ENCODE peak calls at places on chromosomes 16 and 17, in eight cellular contexts. F is PC-3; X is esophagus squamous epithelium; O is IMR-90; N is fibroblast of the aortic adventitia; I is BJ; M is CD8-positive, alpha-beta T cell; R is AG09309. B is an unnamed sample.

GRCh38 chr16:23852794-23853562 is 17.2 kb downstream of the PRKCB start:
- DNase-seq in F (no peak), X (no peak), O (no peak), N (no peak), I (no peak), M (no peak), R (no peak), B (no peak)

GRCh38 chr16:79274197-79274596 is 326.3 kb downstream of the MAF start:
- DNase-seq in F (no peak), X (no peak), O (no peak), N (no peak), I (no peak), M (no peak), R (no peak), B (no peak)

GRCh38 chr17:79019631-79020584 is 4.1 kb upstream of the C1QTNF1 start:
- DNase-seq in F (peak), X (no peak), O (peak), N (peak), I (no peak), M (no peak), R (no peak), B (no peak)

GRCh38 chr16:83633285-83633684 is 174.5 kb upstream of the HSBP1 start:
- DNase-seq in F (no peak), X (no peak), O (no peak), N (no peak), I (no peak), M (no peak), R (no peak), B (no peak)

GRCh38 chr17:34254651-34255380 is at the start of gene CCL2:
- DNase-seq in F (no peak), X (no peak), O (peak), N (peak), I (no peak), M (no peak), R (no peak), B (no peak)

GRCh38 chr17:31580331-31581021 is 189.0 kb downstream of the RAB11FIP4 start:
- DNase-seq in F (peak), X (no peak), O (peak), N (peak), I (no peak), M (no peak), R (no peak), B (no peak)

GRCh38 chr17:31489295-31490018 is 98.0 kb downstream of the RAB11FIP4 start:
- DNase-seq in F (peak), X (no peak), O (no peak), N (no peak), I (no peak), M (no peak), R (no peak), B (no peak)

GRCh38 chr16:87806608-87807546 is 41.1 kb upstream of the KLHDC4 start:
- DNase-seq in F (peak), X (peak), O (peak), N (peak), I (peak), M (no peak), R (peak), B (no peak)

DNA sequence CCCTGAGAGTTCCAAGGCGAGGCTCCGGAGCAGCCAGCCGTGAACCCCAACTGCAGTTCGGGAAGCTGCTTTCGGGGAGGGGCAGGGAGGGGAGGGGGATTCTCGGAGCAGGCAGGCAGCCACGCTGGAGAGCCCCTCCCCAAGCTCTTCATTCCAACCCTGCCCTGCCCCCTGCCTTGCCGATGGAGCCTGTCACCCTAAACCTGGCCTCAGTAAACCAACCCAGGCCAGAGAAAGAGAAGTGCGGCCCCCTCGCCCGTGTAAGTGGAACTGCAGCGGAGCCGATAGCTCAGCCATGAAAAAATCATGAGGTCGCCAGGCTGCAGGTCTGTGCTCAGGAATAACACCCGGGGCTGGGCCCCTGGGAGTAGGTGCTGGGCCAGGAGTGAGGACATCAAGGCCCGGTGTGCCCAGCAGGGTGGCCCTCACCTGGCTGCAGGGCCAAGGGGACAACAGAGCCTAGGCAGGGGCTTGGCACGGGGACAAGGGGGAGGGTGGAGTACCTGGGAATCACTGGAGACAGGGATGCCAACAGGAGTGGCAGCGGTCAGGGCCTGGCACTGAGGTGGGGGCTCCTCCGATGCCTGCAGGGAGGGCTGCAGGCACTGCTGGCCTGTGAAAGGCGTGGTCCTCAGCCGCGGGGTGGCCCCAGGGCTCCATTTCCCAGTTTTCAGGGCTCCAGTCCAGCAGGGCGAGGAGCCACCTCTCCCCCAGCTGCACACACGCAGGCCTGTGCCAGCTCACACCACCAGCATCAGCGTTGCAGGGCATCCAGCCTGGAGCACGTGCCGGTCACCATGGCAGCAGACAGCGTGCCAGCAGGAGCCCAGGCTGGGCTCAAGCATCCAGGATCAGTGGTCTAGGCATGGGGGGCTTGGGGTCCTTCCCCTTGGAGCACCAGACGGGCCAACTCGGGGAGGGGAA is 4.8 kb upstream of the FSCN2 start:
- DNase-seq in F (peak), X (no peak), O (peak), N (peak), I (no peak), M (no peak), R (peak), B (no peak)
- TF ChIP-seq CTCF in F (no peak), X (peak), O (peak), N (peak), I (peak), M (no peak), R (no peak), B (no peak)

GRCh38 chr17:82912571-82913089 is 72.8 kb upstream of the ZNF750 start:
- DNase-seq in F (no peak), X (no peak), O (no peak), N (no peak), I (no peak), M (no peak), R (no peak), B (no peak)

GRCh38 chr17:82915010-82915696 is 75.3 kb upstream of the ZNF750 start:
- DNase-seq in F (no peak), X (no peak), O (no peak), N (no peak), I (no peak), M (no peak), R (no peak), B (no peak)

GRCh38 chr17:82913304-82914043 is 73.7 kb upstream of the ZNF750 start:
- DNase-seq in F (peak), X (no peak), O (no peak), N (no peak), I (no peak), M (no peak), R (no peak), B (no peak)

GRCh38 chr17:82915697-82916027 is 75.8 kb upstream of the ZNF750 start:
- DNase-seq in F (no peak), X (no peak), O (no peak), N (no peak), I (no peak), M (no peak), R (no peak), B (no peak)

GRCh38 chr17:82914375-82914774 is 74.6 kb upstream of the ZNF750 start:
- DNase-seq in F (peak), X (no peak), O (no peak), N (no peak), I (no peak), M (no peak), R (no peak), B (no peak)
- TF ChIP-seq CTCF in F (peak), X (peak), O (peak), N (peak), I (peak), M (no peak), R (peak), B (no peak)

DNA sequence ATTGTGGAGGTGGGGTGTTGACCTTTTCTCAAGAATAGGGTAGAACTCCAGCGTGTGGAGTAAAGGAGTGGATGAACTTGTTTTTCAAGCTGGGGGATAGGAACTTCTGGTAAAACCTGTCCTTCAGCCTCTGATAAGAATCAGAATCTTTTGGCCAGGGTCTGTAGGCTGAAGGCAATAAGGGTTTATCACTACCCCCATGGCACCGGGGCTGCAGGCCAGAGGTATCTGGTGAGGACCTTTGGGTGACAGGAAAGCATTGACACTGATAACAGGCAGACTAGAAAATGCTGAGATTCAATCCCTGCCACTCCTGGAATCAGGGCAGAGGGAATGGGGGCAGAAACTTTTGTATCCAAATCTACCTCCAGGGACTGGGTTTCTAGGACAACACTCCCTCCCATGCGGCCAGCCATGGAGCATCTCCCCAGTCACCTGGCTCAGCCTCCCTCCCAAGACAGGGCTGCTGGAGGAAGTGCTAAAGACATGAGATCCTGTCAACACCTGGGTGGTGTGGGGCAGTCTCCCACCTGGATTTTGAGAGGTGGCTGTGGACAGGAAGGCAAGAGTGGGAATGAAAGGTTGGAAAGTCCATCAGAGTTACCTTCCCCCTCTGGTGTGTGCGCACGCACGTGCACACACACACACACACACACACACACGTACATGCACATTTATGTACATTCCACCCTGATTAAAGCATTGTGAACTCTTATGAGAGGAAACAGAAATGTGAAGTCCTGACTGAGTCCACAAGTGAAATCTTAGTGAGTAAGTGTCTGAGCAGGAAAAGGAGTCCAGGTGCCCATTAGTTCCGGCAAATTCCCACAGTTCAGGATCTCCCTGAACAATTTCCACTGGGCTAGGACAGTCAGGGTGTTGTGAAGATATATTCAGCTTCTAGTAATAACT is 53.1 kb upstream of the MARCHF10 start:
- DNase-seq in F (peak), X (no peak), O (peak), N (no peak), I (no peak), M (no peak), R (no peak), B (no peak)
- TF ChIP-seq CTCF in F (no peak), X (no peak), O (no peak), N (no peak), I (no peak), M (no peak), R (no peak), B (no peak)

DNA sequence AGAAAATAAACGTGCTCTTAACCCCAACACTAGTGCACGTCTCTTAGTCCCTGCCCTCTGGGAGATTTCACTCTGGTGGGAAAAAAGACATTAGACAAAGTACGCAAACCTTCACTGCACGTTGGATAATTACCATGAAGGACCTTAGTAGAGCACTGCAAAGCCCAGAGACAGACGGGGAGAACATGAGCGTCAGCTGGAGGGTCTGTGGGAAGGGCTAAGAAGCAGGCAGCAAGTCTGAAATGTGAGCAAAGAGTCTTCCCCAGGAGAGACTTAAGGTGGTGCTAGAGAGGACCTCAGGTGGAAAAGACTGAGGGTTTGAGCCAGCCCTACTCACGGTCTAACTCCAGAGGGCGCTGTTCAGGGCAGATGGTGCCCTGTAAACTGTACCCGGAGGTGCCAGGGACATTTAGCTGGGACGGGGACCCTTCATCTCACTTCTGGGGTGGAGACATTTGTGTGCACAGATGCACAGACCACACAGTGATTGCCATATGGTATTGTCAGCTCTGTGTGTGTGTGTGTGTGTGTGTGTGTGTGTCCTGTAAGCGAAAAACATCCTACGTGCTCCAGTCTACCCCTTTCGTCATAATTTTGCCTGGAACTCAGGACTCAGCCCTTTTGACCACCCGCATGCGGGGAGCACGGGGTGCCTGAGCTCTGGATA is 9.9 kb upstream of the STAC2 start:
- DNase-seq in F (peak), X (no peak), O (peak), N (peak), I (no peak), M (no peak), R (no peak), B (no peak)
- TF ChIP-seq CTCF in F (peak), X (peak), O (peak), N (peak), I (peak), M (peak), R (peak), B (peak)

GRCh38 chr17:82615084-82616020 is 32.9 kb downstream of the WDR45B start:
- DNase-seq in F (no peak), X (no peak), O (no peak), N (no peak), I (no peak), M (no peak), R (no peak), B (no peak)
- TF ChIP-seq CTCF in F (peak), X (no peak), O (no peak), N (no peak), I (no peak), M (no peak), R (no peak), B (no peak)